ENCODE peak calls at places on chromosomes 11 and 22, in ten cellular contexts. G, B, X, M, C, D, S, L, Q and A are unnamed samples.

GRCh38 chr22:49622241-49623105 is 205.2 kb downstream of the BRD1 start:
- DNase-seq in G (no peak), B (no peak), X (no peak), M (no peak), C (no peak), D (peak), S (no peak), L (no peak), Q (no peak), A (no peak)

GRCh38 chr11:112852141-112852853 is 108.9 kb upstream of the NCAM1 start:
- DNase-seq in G (peak), B (no peak), X (no peak), M (no peak), C (no peak), D (no peak), S (no peak), L (no peak), Q (peak), A (no peak)

GRCh38 chr22:46858181-46858771 is 95.8 kb downstream of the TBC1D22A start:
- DNase-seq in G (no peak), B (no peak), X (no peak), M (no peak), C (no peak), D (no peak), S (no peak), L (no peak), Q (no peak), A (no peak)

GRCh38 chr22:48299124-48299523 is 1528.5 kb downstream of the BRD1 start:
- DNase-seq in G (no peak), B (no peak), X (no peak), M (no peak), C (no peak), D (no peak), S (no peak), L (no peak), Q (no peak), A (peak)

GRCh38 chr11:32233276-32233675 is 142.4 kb downstream of the RCN1 start:
- DNase-seq in G (no peak), B (no peak), X (no peak), M (no peak), C (no peak), D (no peak), S (no peak), L (no peak), Q (no peak), A (no peak)

GRCh38 chr22:33919591-33920501 is at the start of gene LARGE1:
- DNase-seq in G (peak), B (peak), X (peak), M (peak), C (no peak), D (peak), S (peak), L (no peak), Q (peak), A (no peak)

GRCh38 chr11:123434911-123435310 is 4.8 kb downstream of the GRAMD1B start:
- DNase-seq in G (no peak), B (no peak), X (no peak), M (no peak), C (no peak), D (no peak), S (no peak), L (no peak), Q (no peak), A (no peak)

GRCh38 chr11:72373163-72373562 is 61.2 kb downstream of the CLPB start:
- DNase-seq in G (no peak), B (peak), X (peak), M (no peak), C (no peak), D (no peak), S (no peak), L (no peak), Q (no peak), A (no peak)

GRCh38 chr11:74007691-74008372 is 1.1 kb downstream of the UCP3 start:
- DNase-seq in G (no peak), B (no peak), X (no peak), M (no peak), C (no peak), D (no peak), S (no peak), L (no peak), Q (no peak), A (peak)

GRCh38 chr11:2927851-2928604 is 1.2 kb downstream of the PHLDA2 start:
- DNase-seq in G (peak), B (no peak), X (no peak), M (no peak), C (no peak), D (peak), S (peak), L (no peak), Q (peak), A (no peak)

GRCh38 chr11:69905611-69906452 is 86.6 kb upstream of the FGF3 start:
- DNase-seq in G (no peak), B (no peak), X (no peak), M (no peak), C (no peak), D (no peak), S (no peak), L (no peak), Q (no peak), A (no peak)

GRCh38 chr11:69637956-69638871 is 2.7 kb upstream of the CCND1 start:
- DNase-seq in G (peak), B (peak), X (peak), M (no peak), C (no peak), D (no peak), S (peak), L (no peak), Q (peak), A (peak)

GRCh38 chr11:95459268-95460040 is 228.5 kb upstream of the SESN3 start:
- DNase-seq in G (no peak), B (no peak), X (peak), M (no peak), C (peak), D (no peak), S (no peak), L (no peak), Q (peak), A (no peak)

GRCh38 chr11:285021-285893 is 3.7 kb upstream of the PGGHG start:
- DNase-seq in G (no peak), B (no peak), X (no peak), M (no peak), C (no peak), D (no peak), S (no peak), L (no peak), Q (no peak), A (no peak)

GRCh38 chr11:1226226-1226961 is 3.5 kb downstream of the MUC5B start:
- DNase-seq in G (no peak), B (no peak), X (no peak), M (no peak), C (no peak), D (peak), S (peak), L (no peak), Q (no peak), A (no peak)

GRCh38 chr11:17171342-17171741 is 36.4 kb downstream of the PIK3C2A start:
- DNase-seq in G (peak), B (no peak), X (no peak), M (no peak), C (no peak), D (no peak), S (no peak), L (peak), Q (peak), A (no peak)

GRCh38 chr11:123249354-123249753 is 54.3 kb upstream of the CLMP start:
- DNase-seq in G (no peak), B (no peak), X (no peak), M (no peak), C (no peak), D (no peak), S (no peak), L (no peak), Q (peak), A (no peak)

GRCh38 chr11:2673250-2673610 is 26.6 kb downstream of the KCNQ1OT1 start:
- DNase-seq in G (no peak), B (no peak), X (no peak), M (no peak), C (no peak), D (no peak), S (no peak), L (no peak), Q (no peak), A (no peak)

GRCh38 chr11:124470516-124471231 is 25.2 kb upstream of the OR8B8 start:
- DNase-seq in G (peak), B (no peak), X (no peak), M (no peak), C (no peak), D (peak), S (no peak), L (no peak), Q (no peak), A (no peak)

GRCh38 chr22:20509344-20510047 is 2.1 kb downstream of the MED15 start:
- DNase-seq in G (peak), B (peak), X (no peak), M (peak), C (no peak), D (peak), S (no peak), L (peak), Q (peak), A (peak)

GRCh38 chr22:27185099-27185709 is 527.8 kb downstream of the MIAT start:
- DNase-seq in G (no peak), B (no peak), X (no peak), M (no peak), C (no peak), D (no peak), S (no peak), L (no peak), Q (no peak), A (no peak)

GRCh38 chr11:33557201-33557600 is 143.4 kb downstream of the C11orf91 start:
- DNase-seq in G (peak), B (no peak), X (no peak), M (no peak), C (no peak), D (no peak), S (no peak), L (peak), Q (peak), A (no peak)

GRCh38 chr22:19942886-19943664 is 1.5 kb upstream of the TXNRD2 start:
- DNase-seq in G (peak), B (no peak), X (no peak), M (peak), C (peak), D (peak), S (no peak), L (peak), Q (peak), A (no peak)

GRCh38 chr11:109939176-109939810 is 153.9 kb upstream of the ZC3H12C start:
- DNase-seq in G (peak), B (peak), X (peak), M (peak), C (peak), D (no peak), S (peak), L (peak), Q (peak), A (no peak)

GRCh38 chr11:12232160-12232559 is 121.8 kb downstream of the MICAL2 start:
- DNase-seq in G (peak), B (no peak), X (no peak), M (no peak), C (no peak), D (no peak), S (no peak), L (no peak), Q (no peak), A (no peak)